ENCODE peak calls at places on chromosome 3, in nine cellular contexts. One of them, this sample, is unnamed.

GRCh38 chr3:150238995-150239612 is 169.0 kb upstream of the TSC22D2 start:
- DNase-seq in cardiac muscle cell: peak; percentile 47
- DNase-seq in activated T-cell treated with anti-CD3 and anti-CD28 coated beads for 4 hours: no peak
- DNase-seq in naive thymus-derived CD8-positive, alpha-beta T cell: no peak
- DNase-seq in GM04504: no peak
- DNase-seq in T-helper 1 cell: no peak
- DNase-seq in breast epithelium: no peak
- DNase-seq in tibial artery: no peak
- DNase-seq in SK-MEL-5: peak; percentile 70
- DNase-seq in this sample: no peak

GRCh38 chr3:188261011-188261410 is 107.1 kb downstream of the LPP start:
- DNase-seq in tibial artery: no peak
- DNase-seq in GM04504: no peak
- DNase-seq in T-helper 1 cell: no peak
- DNase-seq in cardiac muscle cell: no peak
- DNase-seq in activated T-cell treated with anti-CD3 and anti-CD28 coated beads for 4 hours: no peak
- DNase-seq in naive thymus-derived CD8-positive, alpha-beta T cell: no peak
- DNase-seq in breast epithelium: no peak
- DNase-seq in SK-MEL-5: no peak
- DNase-seq in this sample: no peak

GRCh38 chr3:194577985-194578905 is 55.0 kb downstream of the TMEM44 start:
- DNase-seq in cardiac muscle cell: no peak
- DNase-seq in activated T-cell treated with anti-CD3 and anti-CD28 coated beads for 4 hours: peak; percentile 24
- DNase-seq in SK-MEL-5: no peak
- DNase-seq in GM04504: peak; percentile 72
- DNase-seq in naive thymus-derived CD8-positive, alpha-beta T cell: no peak
- DNase-seq in tibial artery: peak; percentile 90
- DNase-seq in breast epithelium: no peak
- DNase-seq in T-helper 1 cell: no peak
- DNase-seq in this sample: no peak

GRCh38 chr3:79928687-79929408 is 161.1 kb upstream of the ROBO1 start:
- DNase-seq in GM04504: no peak
- DNase-seq in tibial artery: no peak
- DNase-seq in SK-MEL-5: no peak
- DNase-seq in naive thymus-derived CD8-positive, alpha-beta T cell: no peak
- DNase-seq in activated T-cell treated with anti-CD3 and anti-CD28 coated beads for 4 hours: no peak
- DNase-seq in T-helper 1 cell: no peak
- DNase-seq in breast epithelium: no peak
- DNase-seq in cardiac muscle cell: no peak
- DNase-seq in this sample: no peak

GRCh38 chr3:42520906-42521305 is 18.5 kb downstream of the VIPR1 start:
- DNase-seq in breast epithelium: no peak
- DNase-seq in naive thymus-derived CD8-positive, alpha-beta T cell: no peak
- DNase-seq in SK-MEL-5: no peak
- DNase-seq in GM04504: no peak
- DNase-seq in T-helper 1 cell: no peak
- DNase-seq in cardiac muscle cell: no peak
- DNase-seq in activated T-cell treated with anti-CD3 and anti-CD28 coated beads for 4 hours: no peak
- DNase-seq in tibial artery: no peak
- DNase-seq in this sample: no peak

GRCh38 chr3:4417449-4417848 is 49.6 kb downstream of the SUMF1 start:
- DNase-seq in tibial artery: peak; percentile 69
- DNase-seq in breast epithelium: no peak
- DNase-seq in SK-MEL-5: peak; percentile 20
- DNase-seq in naive thymus-derived CD8-positive, alpha-beta T cell: no peak
- DNase-seq in cardiac muscle cell: peak; percentile 3
- DNase-seq in GM04504: no peak
- DNase-seq in T-helper 1 cell: no peak
- DNase-seq in activated T-cell treated with anti-CD3 and anti-CD28 coated beads for 4 hours: no peak
- DNase-seq in this sample: no peak

GRCh38 chr3:46833346-46834300 is 29.6 kb downstream of the MYL3 start:
- DNase-seq in naive thymus-derived CD8-positive, alpha-beta T cell: no peak
- DNase-seq in GM04504: no peak
- DNase-seq in activated T-cell treated with anti-CD3 and anti-CD28 coated beads for 4 hours: no peak
- DNase-seq in tibial artery: no peak
- DNase-seq in cardiac muscle cell: no peak
- DNase-seq in breast epithelium: no peak
- DNase-seq in T-helper 1 cell: no peak
- DNase-seq in SK-MEL-5: no peak
- DNase-seq in this sample: no peak

GRCh38 chr3:146561463-146561862 is 17.1 kb upstream of the PLSCR1 start:
- DNase-seq in T-helper 1 cell: no peak
- DNase-seq in activated T-cell treated with anti-CD3 and anti-CD28 coated beads for 4 hours: no peak
- DNase-seq in GM04504: no peak
- DNase-seq in SK-MEL-5: no peak
- DNase-seq in tibial artery: no peak
- DNase-seq in naive thymus-derived CD8-positive, alpha-beta T cell: no peak
- DNase-seq in breast epithelium: no peak
- DNase-seq in cardiac muscle cell: no peak
- DNase-seq in this sample: no peak

GRCh38 chr3:11784962-11785361 is 61.7 kb downstream of the TAMM41 start:
- DNase-seq in naive thymus-derived CD8-positive, alpha-beta T cell: peak; percentile 29
- DNase-seq in cardiac muscle cell: no peak
- DNase-seq in tibial artery: no peak
- DNase-seq in T-helper 1 cell: peak; percentile 14
- DNase-seq in breast epithelium: no peak
- DNase-seq in SK-MEL-5: no peak
- DNase-seq in GM04504: no peak
- DNase-seq in activated T-cell treated with anti-CD3 and anti-CD28 coated beads for 4 hours: no peak
- DNase-seq in this sample: no peak

GRCh38 chr3:129399895-129400357 is 28.5 kb downstream of the EFCAB12 start:
- DNase-seq in tibial artery: no peak
- DNase-seq in cardiac muscle cell: no peak
- DNase-seq in activated T-cell treated with anti-CD3 and anti-CD28 coated beads for 4 hours: no peak
- DNase-seq in T-helper 1 cell: no peak
- DNase-seq in naive thymus-derived CD8-positive, alpha-beta T cell: no peak
- DNase-seq in GM04504: no peak
- DNase-seq in SK-MEL-5: no peak
- DNase-seq in breast epithelium: no peak
- DNase-seq in this sample: no peak

GRCh38 chr3:196235452-196236122 is 19.3 kb downstream of the SLC51A start:
- DNase-seq in breast epithelium: no peak
- DNase-seq in tibial artery: no peak
- DNase-seq in GM04504: no peak
- DNase-seq in activated T-cell treated with anti-CD3 and anti-CD28 coated beads for 4 hours: no peak
- DNase-seq in SK-MEL-5: no peak
- DNase-seq in naive thymus-derived CD8-positive, alpha-beta T cell: no peak
- DNase-seq in cardiac muscle cell: no peak
- DNase-seq in T-helper 1 cell: no peak
- DNase-seq in this sample: no peak

GRCh38 chr3:108887137-108887536 is 64.6 kb downstream of the TRAT1 start:
- DNase-seq in tibial artery: no peak
- DNase-seq in cardiac muscle cell: no peak
- DNase-seq in activated T-cell treated with anti-CD3 and anti-CD28 coated beads for 4 hours: no peak
- DNase-seq in GM04504: no peak
- DNase-seq in SK-MEL-5: no peak
- DNase-seq in naive thymus-derived CD8-positive, alpha-beta T cell: no peak
- DNase-seq in T-helper 1 cell: no peak
- DNase-seq in breast epithelium: no peak
- DNase-seq in this sample: no peak

GRCh38 chr3:57983734-57984518 is 24.3 kb upstream of the FLNB start:
- DNase-seq in T-helper 1 cell: peak; percentile 10
- DNase-seq in tibial artery: peak; percentile 78
- DNase-seq in cardiac muscle cell: no peak
- DNase-seq in SK-MEL-5: peak; percentile 41
- DNase-seq in activated T-cell treated with anti-CD3 and anti-CD28 coated beads for 4 hours: peak; percentile 17
- DNase-seq in naive thymus-derived CD8-positive, alpha-beta T cell: no peak
- DNase-seq in breast epithelium: no peak
- DNase-seq in GM04504: peak; percentile 90
- DNase-seq in this sample: no peak

GRCh38 chr3:62567097-62568021 is 194.0 kb upstream of the FEZF2 start:
- DNase-seq in T-helper 1 cell: no peak
- DNase-seq in GM04504: peak; percentile 64
- DNase-seq in breast epithelium: no peak
- DNase-seq in SK-MEL-5: no peak
- DNase-seq in activated T-cell treated with anti-CD3 and anti-CD28 coated beads for 4 hours: no peak
- DNase-seq in naive thymus-derived CD8-positive, alpha-beta T cell: no peak
- DNase-seq in cardiac muscle cell: peak; percentile 3
- DNase-seq in tibial artery: peak; percentile 80
- DNase-seq in this sample: no peak

GRCh38 chr3:58085616-58086015 is 77.4 kb downstream of the FLNB start:
- DNase-seq in cardiac muscle cell: no peak
- DNase-seq in activated T-cell treated with anti-CD3 and anti-CD28 coated beads for 4 hours: no peak
- DNase-seq in GM04504: no peak
- DNase-seq in naive thymus-derived CD8-positive, alpha-beta T cell: no peak
- DNase-seq in T-helper 1 cell: no peak
- DNase-seq in breast epithelium: no peak
- DNase-seq in SK-MEL-5: no peak
- DNase-seq in tibial artery: no peak
- DNase-seq in this sample: no peak

GRCh38 chr3:159645874-159646273 is 342.8 kb upstream of the IL12A start:
- DNase-seq in GM04504: peak; percentile 44
- DNase-seq in T-helper 1 cell: no peak
- DNase-seq in SK-MEL-5: no peak
- DNase-seq in tibial artery: no peak
- DNase-seq in naive thymus-derived CD8-positive, alpha-beta T cell: no peak
- DNase-seq in breast epithelium: no peak
- DNase-seq in activated T-cell treated with anti-CD3 and anti-CD28 coated beads for 4 hours: no peak
- DNase-seq in cardiac muscle cell: no peak
- DNase-seq in this sample: no peak

GRCh38 chr3:129504471-129505100 is 23.9 kb upstream of the RHO start:
- DNase-seq in tibial artery: no peak
- DNase-seq in cardiac muscle cell: no peak
- DNase-seq in T-helper 1 cell: no peak
- DNase-seq in breast epithelium: no peak
- DNase-seq in GM04504: no peak
- DNase-seq in naive thymus-derived CD8-positive, alpha-beta T cell: no peak
- DNase-seq in activated T-cell treated with anti-CD3 and anti-CD28 coated beads for 4 hours: no peak
- DNase-seq in SK-MEL-5: no peak
- DNase-seq in this sample: no peak

GRCh38 chr3:82745544-82745943 is 984.1 kb upstream of the GBE1 start:
- DNase-seq in SK-MEL-5: no peak
- DNase-seq in naive thymus-derived CD8-positive, alpha-beta T cell: no peak
- DNase-seq in tibial artery: no peak
- DNase-seq in GM04504: no peak
- DNase-seq in cardiac muscle cell: no peak
- DNase-seq in breast epithelium: no peak
- DNase-seq in activated T-cell treated with anti-CD3 and anti-CD28 coated beads for 4 hours: no peak
- DNase-seq in T-helper 1 cell: no peak
- DNase-seq in this sample: no peak

GRCh38 chr3:124557433-124558232 is 172.6 kb upstream of the UMPS start:
- DNase-seq in SK-MEL-5: no peak
- DNase-seq in tibial artery: no peak
- DNase-seq in GM04504: peak; percentile 4
- DNase-seq in breast epithelium: no peak
- DNase-seq in T-helper 1 cell: no peak
- DNase-seq in cardiac muscle cell: no peak
- DNase-seq in naive thymus-derived CD8-positive, alpha-beta T cell: no peak
- DNase-seq in activated T-cell treated with anti-CD3 and anti-CD28 coated beads for 4 hours: no peak
- DNase-seq in this sample: no peak

GRCh38 chr3:14570089-14570488 is 29.9 kb upstream of the GRIP2 start:
- DNase-seq in breast epithelium: no peak
- DNase-seq in GM04504: no peak
- DNase-seq in activated T-cell treated with anti-CD3 and anti-CD28 coated beads for 4 hours: no peak
- DNase-seq in naive thymus-derived CD8-positive, alpha-beta T cell: peak; percentile 44
- DNase-seq in tibial artery: no peak
- DNase-seq in T-helper 1 cell: no peak
- DNase-seq in cardiac muscle cell: no peak
- DNase-seq in SK-MEL-5: no peak
- DNase-seq in this sample: no peak

GRCh38 chr3:62261121-62261520 is 112.2 kb downstream of the FEZF2 start:
- DNase-seq in tibial artery: no peak
- DNase-seq in T-helper 1 cell: no peak
- DNase-seq in SK-MEL-5: no peak
- DNase-seq in naive thymus-derived CD8-positive, alpha-beta T cell: no peak
- DNase-seq in GM04504: no peak
- DNase-seq in breast epithelium: no peak
- DNase-seq in activated T-cell treated with anti-CD3 and anti-CD28 coated beads for 4 hours: no peak
- DNase-seq in cardiac muscle cell: no peak
- DNase-seq in this sample: no peak

GRCh38 chr3:177824190-177824786 is 627.0 kb upstream of the TBL1XR1 start:
- DNase-seq in GM04504: no peak
- DNase-seq in cardiac muscle cell: no peak
- DNase-seq in tibial artery: peak; percentile 85
- DNase-seq in naive thymus-derived CD8-positive, alpha-beta T cell: no peak
- DNase-seq in breast epithelium: peak; percentile 72
- DNase-seq in SK-MEL-5: peak; percentile 37
- DNase-seq in activated T-cell treated with anti-CD3 and anti-CD28 coated beads for 4 hours: no peak
- DNase-seq in T-helper 1 cell: no peak
- DNase-seq in this sample: no peak

GRCh38 chr3:126205717-126206655 is 25.6 kb upstream of the ALDH1L1 start:
- DNase-seq in cardiac muscle cell: no peak
- DNase-seq in SK-MEL-5: no peak
- DNase-seq in naive thymus-derived CD8-positive, alpha-beta T cell: no peak
- DNase-seq in T-helper 1 cell: no peak
- DNase-seq in activated T-cell treated with anti-CD3 and anti-CD28 coated beads for 4 hours: no peak
- DNase-seq in GM04504: no peak
- DNase-seq in tibial artery: no peak
- DNase-seq in breast epithelium: no peak
- DNase-seq in this sample: no peak

GRCh38 chr3:31196881-31197364 is 302.5 kb upstream of the GADL1 start:
- DNase-seq in GM04504: peak; percentile 72
- DNase-seq in cardiac muscle cell: peak; percentile 15
- DNase-seq in SK-MEL-5: no peak
- DNase-seq in T-helper 1 cell: no peak
- DNase-seq in breast epithelium: peak; percentile 70
- DNase-seq in activated T-cell treated with anti-CD3 and anti-CD28 coated beads for 4 hours: no peak
- DNase-seq in naive thymus-derived CD8-positive, alpha-beta T cell: no peak
- DNase-seq in tibial artery: peak; percentile 70
- DNase-seq in this sample: no peak

GRCh38 chr3:80771085-80771484 is 990.4 kb downstream of the GBE1 start:
- DNase-seq in T-helper 1 cell: no peak
- DNase-seq in cardiac muscle cell: peak; percentile 46
- DNase-seq in tibial artery: no peak
- DNase-seq in GM04504: no peak
- DNase-seq in naive thymus-derived CD8-positive, alpha-beta T cell: no peak
- DNase-seq in SK-MEL-5: peak; percentile 11
- DNase-seq in breast epithelium: no peak
- DNase-seq in activated T-cell treated with anti-CD3 and anti-CD28 coated beads for 4 hours: no peak
- DNase-seq in this sample: no peak

GRCh38 chr3:69204315-69204957 is 82.0 kb upstream of the LMOD3 start:
- DNase-seq in T-helper 1 cell: no peak
- DNase-seq in GM04504: no peak
- DNase-seq in tibial artery: no peak
- DNase-seq in naive thymus-derived CD8-positive, alpha-beta T cell: no peak
- DNase-seq in cardiac muscle cell: no peak
- DNase-seq in SK-MEL-5: no peak
- DNase-seq in breast epithelium: no peak
- DNase-seq in activated T-cell treated with anti-CD3 and anti-CD28 coated beads for 4 hours: peak; percentile 41
- DNase-seq in this sample: no peak

GRCh38 chr3:5349343-5349742 is 161.8 kb downstream of the EDEM1 start:
- DNase-seq in T-helper 1 cell: no peak
- DNase-seq in breast epithelium: no peak
- DNase-seq in tibial artery: no peak
- DNase-seq in GM04504: no peak
- DNase-seq in activated T-cell treated with anti-CD3 and anti-CD28 coated beads for 4 hours: no peak
- DNase-seq in naive thymus-derived CD8-positive, alpha-beta T cell: no peak
- DNase-seq in SK-MEL-5: no peak
- DNase-seq in cardiac muscle cell: no peak
- DNase-seq in this sample: no peak

GRCh38 chr3:194082596-194083220 is 53.2 kb upstream of the HES1 start:
- DNase-seq in tibial artery: peak; percentile 54
- DNase-seq in breast epithelium: no peak
- DNase-seq in naive thymus-derived CD8-positive, alpha-beta T cell: no peak
- DNase-seq in T-helper 1 cell: no peak
- DNase-seq in SK-MEL-5: no peak
- DNase-seq in activated T-cell treated with anti-CD3 and anti-CD28 coated beads for 4 hours: no peak
- DNase-seq in cardiac muscle cell: no peak
- DNase-seq in GM04504: peak; percentile 61
- DNase-seq in this sample: no peak

GRCh38 chr3:30667250-30667585 is 60.8 kb downstream of the TGFBR2 start:
- DNase-seq in tibial artery: no peak
- DNase-seq in GM04504: no peak
- DNase-seq in SK-MEL-5: no peak
- DNase-seq in activated T-cell treated with anti-CD3 and anti-CD28 coated beads for 4 hours: no peak
- DNase-seq in T-helper 1 cell: peak; percentile 29
- DNase-seq in cardiac muscle cell: peak; percentile 42
- DNase-seq in breast epithelium: no peak
- DNase-seq in naive thymus-derived CD8-positive, alpha-beta T cell: peak; percentile 67
- DNase-seq in this sample: no peak

This sample was measured in effector CD8-positive, alpha-beta T cell.